ENCODE peak calls at places on chromosome 1, in seven cellular contexts. S is suprapubic skin, V is GM23338, D is heart right ventricle, Z is BJ, X is Caco-2, A is OCI-LY7. R is an unnamed sample.
A peak's percentile ranks its signal among the peaks of the same experiment; 100 is the strongest.

GRCh38 chr1:228259951-228260350 is 52.1 kb downstream of the OBSCN start:
- DNase-seq in S (no peak), V (peak; percentile 57), D (no peak), Z (no peak), X (no peak), A (no peak), R (no peak)

GRCh38 chr1:229514578-229515275 is 6.6 kb upstream of the NUP133 start:
- DNase-seq in S (peak; percentile 71), V (peak; percentile 86), D (peak; percentile 18), Z (peak; percentile 19), X (peak; percentile 75), A (peak; percentile 77), R (no peak)

GRCh38 chr1:180954766-180955165 is 42.1 kb downstream of the KIAA1614 start:
- DNase-seq in S (peak; percentile 50), V (no peak), D (no peak), Z (no peak), X (no peak), A (no peak), R (no peak)

GRCh38 chr1:222994506-222995229 is 148.4 kb downstream of the TLR5 start:
- DNase-seq in S (no peak), V (peak; percentile 46), D (no peak), Z (peak; percentile 46), X (no peak), A (no peak), R (no peak)

GRCh38 chr1:101742513-101742912 is 254.2 kb downstream of the OLFM3 start:
- DNase-seq in S (no peak), V (no peak), D (no peak), Z (no peak), X (no peak), A (no peak), R (no peak)

GRCh38 chr1:85544689-85545203 is 35.8 kb upstream of the CCN1 start:
- DNase-seq in S (no peak), V (peak; percentile 43), D (no peak), Z (peak; percentile 43), X (peak; percentile 62), A (no peak), R (peak; percentile 64)

GRCh38 chr1:203996126-203996525 is 76.8 kb upstream of the SOX13 start:
- DNase-seq in S (no peak), V (peak; percentile 86), D (no peak), Z (no peak), X (peak; percentile 24), A (no peak), R (no peak)

GRCh38 chr1:154951901-154952657 is 3.8 kb downstream of the PBXIP1 start:
- DNase-seq in S (no peak), V (no peak), D (no peak), Z (no peak), X (no peak), A (peak; percentile 80), R (no peak)

GRCh38 chr1:68083686-68084085 is 33.3 kb upstream of the DIRAS3 start:
- DNase-seq in S (no peak), V (no peak), D (no peak), Z (no peak), X (no peak), A (no peak), R (no peak)

GRCh38 chr1:16017076-16017460 is 775 bp downstream of the HSPB7 start:
- DNase-seq in S (no peak), V (no peak), D (no peak), Z (no peak), X (no peak), A (no peak), R (no peak)

GRCh38 chr1:8439015-8439702 is 121.2 kb downstream of the SLC45A1 start:
- DNase-seq in S (peak; percentile 85), V (peak; percentile 88), D (peak; percentile 77), Z (no peak), X (peak; percentile 24), A (peak; percentile 79), R (no peak)

GRCh38 chr1:207248544-207249206 is 72.8 kb upstream of the CD55 start:
- DNase-seq in S (no peak), V (no peak), D (no peak), Z (no peak), X (no peak), A (no peak), R (no peak)

GRCh38 chr1:159091547-159092397 is 15.2 kb upstream of the AIM2 start:
- DNase-seq in S (no peak), V (no peak), D (no peak), Z (no peak), X (no peak), A (no peak), R (no peak)

GRCh38 chr1:169892819-169893644 is 664 bp downstream of the SCYL3 start:
- DNase-seq in S (peak; percentile 76), V (no peak), D (no peak), Z (no peak), X (no peak), A (peak; percentile 11), R (no peak)

DNA sequence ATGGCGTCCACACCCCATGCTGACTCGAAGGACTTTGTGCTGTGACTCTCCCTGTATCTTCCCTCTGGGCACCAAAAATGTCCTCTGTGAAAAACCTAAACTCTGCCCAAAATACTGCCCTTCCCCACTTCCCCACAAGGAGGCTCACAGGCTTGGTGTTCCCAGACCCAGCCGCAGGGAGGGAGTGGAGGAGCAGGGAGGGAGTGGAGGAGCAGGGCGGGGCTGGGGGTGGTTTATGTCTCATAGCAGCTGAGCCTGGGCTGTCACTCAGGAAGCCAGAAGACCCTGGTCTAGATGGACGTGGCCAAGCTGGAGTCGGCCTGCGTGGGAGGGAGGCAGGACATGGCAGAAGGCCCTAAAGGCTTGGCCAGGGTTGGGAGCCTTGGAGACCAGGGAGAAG is 461.7 kb downstream of the PTPRU start:
- DNase-seq in S (no peak), V (peak; percentile 83), D (no peak), Z (no peak), X (peak; percentile 33), A (no peak), R (no peak)
- TF ChIP-seq CTCF in S (no peak), V (peak; percentile 65), D (no peak), Z (peak; percentile 86), X (no peak), A (peak; percentile 13), R (peak; percentile 63)

GRCh38 chr1:236761397-236762132 is 33.5 kb upstream of the MTR start:
- DNase-seq in S (no peak), V (no peak), D (no peak), Z (no peak), X (no peak), A (no peak), R (no peak)

GRCh38 chr1:236760480-236760879 is 34.6 kb upstream of the MTR start:
- DNase-seq in S (no peak), V (no peak), D (no peak), Z (no peak), X (no peak), A (no peak), R (no peak)

GRCh38 chr1:236760986-236761385 is 34.1 kb upstream of the MTR start:
- DNase-seq in S (no peak), V (no peak), D (no peak), Z (no peak), X (no peak), A (no peak), R (no peak)

GRCh38 chr1:236757640-236758039 is 37.5 kb upstream of the MTR start:
- DNase-seq in S (no peak), V (no peak), D (no peak), Z (no peak), X (no peak), A (no peak), R (no peak)

DNA sequence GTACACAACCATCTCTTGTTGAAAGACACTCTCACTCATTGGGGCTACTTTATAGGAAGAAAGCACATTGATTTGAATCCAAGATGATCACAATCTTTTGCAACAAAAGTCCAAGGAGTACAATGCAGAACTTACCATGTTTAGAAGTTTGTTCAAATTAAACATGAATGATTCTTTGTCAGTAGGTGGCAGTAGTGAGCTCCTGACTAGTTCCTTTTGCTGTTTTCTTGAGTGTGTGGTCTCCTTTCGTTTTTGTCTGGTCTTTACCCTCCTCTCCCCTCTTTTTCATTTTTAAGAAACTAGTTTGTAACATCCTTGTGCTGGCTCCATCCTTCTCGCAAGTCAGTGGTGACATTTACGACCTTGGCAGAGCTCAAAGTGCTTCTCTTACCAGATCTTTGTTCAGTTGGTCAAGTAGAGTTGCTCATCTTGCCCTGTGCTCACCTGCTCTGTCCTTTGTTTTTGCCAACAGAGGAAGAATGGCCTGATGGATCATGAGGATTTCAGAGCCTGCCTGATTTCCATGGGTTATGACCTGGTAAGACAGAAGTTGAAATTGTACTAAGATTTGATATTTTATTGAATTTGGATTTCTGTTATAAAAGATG is 35.7 kb upstream of the MTR start:
- DNase-seq in S (no peak), V (peak; percentile 86), D (no peak), Z (no peak), X (peak; percentile 39), A (peak; percentile 66), R (no peak)
- H3K36me3 ChIP-seq in S (no peaks in the 10 kb centered on the region), V (no peaks in the 10 kb centered on the region), D (no peaks in the 10 kb centered on the region), Z (no peaks in the 10 kb centered on the region), X (no peaks in the 10 kb centered on the region), A (no peaks in the 10 kb centered on the region), R (no peaks in the 10 kb centered on the region)

DNA sequence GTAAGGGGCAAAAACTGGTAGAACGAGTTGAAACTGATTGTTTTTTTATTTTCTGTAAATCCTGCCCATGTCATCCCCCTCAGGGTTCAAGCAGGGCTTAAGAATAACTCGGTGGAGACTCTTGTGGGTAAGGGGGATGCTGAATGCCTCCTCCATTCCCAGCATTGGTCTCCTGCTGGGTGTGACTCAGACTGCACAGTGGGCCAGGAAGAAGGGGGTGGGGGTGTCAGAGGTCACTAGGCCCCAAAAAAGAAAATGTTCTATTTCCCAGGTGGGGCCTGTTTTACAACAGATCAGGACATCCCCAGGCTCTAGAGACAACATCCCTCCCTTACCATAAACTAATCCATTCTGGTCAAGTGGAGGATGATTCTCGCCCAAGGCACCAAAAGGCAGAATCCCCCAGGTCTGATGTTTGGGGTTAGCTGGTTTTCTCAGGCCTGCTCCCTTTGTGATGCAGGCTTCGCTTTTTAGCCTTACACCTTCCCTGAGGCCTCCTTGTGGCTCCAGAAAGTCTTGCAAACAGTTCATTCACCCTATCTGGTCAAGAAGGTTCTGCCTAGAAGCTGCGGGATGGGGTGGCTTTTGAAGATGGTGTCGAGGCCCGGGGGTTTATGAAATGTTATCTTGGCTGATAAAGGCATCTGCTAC is 10.7 kb upstream of the GRHL3 start:
- DNase-seq in S (no peak), V (peak; percentile 88), D (no peak), Z (no peak), X (peak; percentile 14), A (peak; percentile 20), R (no peak)
- TF ChIP-seq CTCF in S (no peak), V (peak; percentile 59), D (no peak), Z (peak; percentile 47), X (no peak), A (peak; percentile 45), R (peak; percentile 25)

GRCh38 chr1:205714906-205715246 is 34.6 kb upstream of the SLC45A3 start:
- DNase-seq in S (no peak), V (no peak), D (no peak), Z (no peak), X (no peak), A (no peak), R (no peak)
- H3K36me3 ChIP-seq in S (peaks cover 46% of the 10 kb centered on the region), V (peaks cover 33% of the 10 kb centered on the region), D (no peaks in the 10 kb centered on the region), Z (peaks cover 3% of the 10 kb centered on the region), X (no peaks in the 10 kb centered on the region), A (peaks cover 81% of the 10 kb centered on the region), R (peaks cover 77% of the 10 kb centered on the region)

R was measured in RWPE2.